ENCODE peak calls at places on chromosomes 16 and 17, in five cellular contexts. S is GM23248, G is transverse colon, J is left lung, U is MM.1S. E is an unnamed sample.

GRCh38 chr17:29388937-29389336 is 1.2 kb upstream of the TAOK1 start:
- DNase-seq in S (no peak), G (peak), J (no peak), U (no peak), E (peak)

GRCh38 chr17:82089723-82090548 is 8.1 kb downstream of the FASN start:
- DNase-seq in S (no peak), G (no peak), J (no peak), U (no peak), E (no peak)

GRCh38 chr16:53449816-53450517 is 15.7 kb downstream of the RBL2 start:
- DNase-seq in S (no peak), G (no peak), J (no peak), U (peak), E (no peak)

GRCh38 chr16:87854053-87854906 is 15.0 kb downstream of the SLC7A5 start:
- DNase-seq in S (no peak), G (peak), J (no peak), U (no peak), E (no peak)

GRCh38 chr17:70644093-70644492 is 474.8 kb downstream of the KCNJ2 start:
- DNase-seq in S (no peak), G (no peak), J (no peak), U (no peak), E (no peak)

GRCh38 chr17:61349350-61349749 is 50.3 kb upstream of the TBX2 start:
- DNase-seq in S (peak), G (no peak), J (no peak), U (no peak), E (no peak)

GRCh38 chr16:84883301-84883700 is 63.5 kb downstream of the CRISPLD2 start:
- DNase-seq in S (peak), G (no peak), J (no peak), U (no peak), E (no peak)

GRCh38 chr17:61284174-61284573 is 115.5 kb upstream of the TBX2 start:
- DNase-seq in S (peak), G (no peak), J (no peak), U (no peak), E (no peak)

GRCh38 chr16:67277999-67278772 is 1.1 kb upstream of the PLEKHG4 start:
- DNase-seq in S (peak), G (no peak), J (no peak), U (peak), E (peak)

GRCh38 chr16:66081967-66082366 is 284.5 kb upstream of the CDH5 start:
- DNase-seq in S (peak), G (no peak), J (peak), U (no peak), E (no peak)

GRCh38 chr16:54050281-54051210 is 236.0 kb downstream of the IRX3 start:
- DNase-seq in S (no peak), G (no peak), J (no peak), U (no peak), E (no peak)

GRCh38 chr17:68697850-68698313 is 96.7 kb upstream of the FAM20A start:
- DNase-seq in S (peak), G (peak), J (peak), U (no peak), E (no peak)

GRCh38 chr17:1398900-1399299 is 1.1 kb downstream of the YWHAE start:
- DNase-seq in S (peak), G (peak), J (no peak), U (peak), E (peak)

GRCh38 chr16:75065149-75065807 is 51.3 kb downstream of the LDHD start:
- DNase-seq in S (no peak), G (peak), J (no peak), U (no peak), E (peak)

GRCh38 chr17:29835438-29836351 is 94.3 kb downstream of the SSH2 start:
- DNase-seq in S (peak), G (peak), J (no peak), U (no peak), E (peak)

GRCh38 chr17:2610640-2611175 is 17.3 kb downstream of the PAFAH1B1 start:
- DNase-seq in S (no peak), G (no peak), J (no peak), U (no peak), E (no peak)

GRCh38 chr17:40062347-40063033 is at the start of gene THRA:
- DNase-seq in S (peak), G (peak), J (peak), U (peak), E (peak)

GRCh38 chr16:80008857-80009256 is 408.3 kb upstream of the MAF start:
- DNase-seq in S (no peak), G (no peak), J (no peak), U (no peak), E (no peak)

GRCh38 chr16:4891097-4891885 is 44.0 kb downstream of the UBN1 start:
- DNase-seq in S (no peak), G (no peak), J (no peak), U (no peak), E (no peak)

GRCh38 chr17:78173025-78173715 is 4.8 kb downstream of the SYNGR2 start:
- DNase-seq in S (no peak), G (peak), J (no peak), U (peak), E (peak)

GRCh38 chr16:56669005-56669839 is at the start of gene MT1H:
- DNase-seq in S (no peak), G (peak), J (no peak), U (no peak), E (peak)

DNA sequence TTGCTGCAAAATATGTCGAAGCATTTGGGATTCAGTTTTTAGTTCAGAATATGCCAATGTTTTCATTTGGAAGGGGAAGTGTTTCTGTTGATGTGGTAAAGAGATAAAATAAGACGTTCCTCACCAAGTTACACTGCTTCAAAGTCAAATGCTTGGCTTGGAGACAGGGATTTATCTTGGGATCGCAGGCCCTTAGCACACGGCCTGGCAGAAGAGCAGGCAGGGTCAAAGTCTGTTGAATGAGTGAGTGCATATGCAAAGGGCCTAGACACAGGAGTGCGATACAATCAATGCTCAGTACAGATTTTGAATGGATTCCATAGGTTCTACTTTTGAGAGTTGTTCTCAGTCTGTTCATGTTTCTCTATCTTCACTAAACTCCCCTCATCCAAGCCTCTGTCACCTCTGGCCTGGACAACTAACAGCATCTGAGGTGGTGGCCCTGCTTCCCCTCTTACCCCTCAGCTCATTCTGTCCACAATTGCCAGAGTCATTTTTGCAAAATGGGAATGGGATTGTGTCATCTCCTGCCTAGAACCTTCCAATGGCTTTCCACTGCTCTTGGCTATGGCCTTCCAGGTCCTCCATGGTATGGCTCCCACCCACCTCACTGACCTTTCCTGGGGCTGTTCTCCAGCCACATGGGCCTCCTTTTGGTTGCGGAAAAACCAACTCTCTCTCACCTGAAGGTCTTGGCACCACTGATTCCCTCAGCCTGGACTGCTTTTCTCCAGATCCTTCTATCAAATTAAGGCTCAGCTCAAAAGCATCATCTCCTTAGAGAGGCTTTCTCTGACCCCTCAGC is 3.2 kb downstream of the DEXI start:
- DNase-seq in S (no peak), G (no peak), J (peak), U (no peak), E (no peak)
- H3K4me3 ChIP-seq in S (peak), G (no peak), J (peak), U (no peak), E (no peak)

DNA sequence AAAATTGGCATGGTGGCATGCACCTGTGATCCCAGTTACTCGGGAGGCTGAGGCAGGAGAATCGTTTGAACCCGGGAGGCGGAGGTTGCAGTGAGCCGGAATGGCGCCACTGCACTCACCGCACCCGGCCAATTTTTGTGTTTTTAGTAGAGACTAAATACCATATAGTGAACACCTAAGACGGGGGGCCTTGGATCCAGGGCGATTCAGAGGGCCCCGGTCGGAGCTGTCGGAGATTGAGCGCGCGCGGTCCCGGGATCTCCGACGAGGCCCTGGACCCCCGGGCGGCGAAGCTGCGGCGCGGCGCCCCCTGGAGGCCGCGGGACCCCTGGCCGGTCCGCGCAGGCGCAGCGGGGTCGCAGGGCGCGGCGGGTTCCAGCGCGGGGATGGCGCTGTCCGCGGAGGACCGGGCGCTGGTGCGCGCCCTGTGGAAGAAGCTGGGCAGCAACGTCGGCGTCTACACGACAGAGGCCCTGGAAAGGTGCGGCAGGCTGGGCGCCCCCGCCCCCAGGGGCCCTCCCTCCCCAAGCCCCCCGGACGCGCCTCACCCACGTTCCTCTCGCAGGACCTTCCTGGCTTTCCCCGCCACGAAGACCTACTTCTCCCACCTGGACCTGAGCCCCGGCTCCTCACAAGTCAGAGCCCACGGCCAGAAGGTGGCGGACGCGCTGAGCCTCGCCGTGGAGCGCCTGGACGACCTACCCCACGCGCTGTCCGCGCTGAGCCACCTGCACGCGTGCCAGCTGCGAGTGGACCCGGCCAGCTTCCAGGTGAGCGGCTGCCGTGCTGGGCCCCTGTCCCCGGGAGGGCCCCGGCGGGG is at the start of gene HBQ1:
- DNase-seq in S (peak), G (no peak), J (no peak), U (no peak), E (no peak)
- H3K4me3 ChIP-seq in S (peak), G (no peak), J (peak), U (peak), E (peak)

GRCh38 chr17:71668807-71669206 is 452.0 kb upstream of the SOX9 start:
- DNase-seq in S (no peak), G (no peak), J (no peak), U (no peak), E (no peak)
- H3K4me3 ChIP-seq in S (no peak), G (no peak), J (no peak), U (no peak), E (no peak)

DNA sequence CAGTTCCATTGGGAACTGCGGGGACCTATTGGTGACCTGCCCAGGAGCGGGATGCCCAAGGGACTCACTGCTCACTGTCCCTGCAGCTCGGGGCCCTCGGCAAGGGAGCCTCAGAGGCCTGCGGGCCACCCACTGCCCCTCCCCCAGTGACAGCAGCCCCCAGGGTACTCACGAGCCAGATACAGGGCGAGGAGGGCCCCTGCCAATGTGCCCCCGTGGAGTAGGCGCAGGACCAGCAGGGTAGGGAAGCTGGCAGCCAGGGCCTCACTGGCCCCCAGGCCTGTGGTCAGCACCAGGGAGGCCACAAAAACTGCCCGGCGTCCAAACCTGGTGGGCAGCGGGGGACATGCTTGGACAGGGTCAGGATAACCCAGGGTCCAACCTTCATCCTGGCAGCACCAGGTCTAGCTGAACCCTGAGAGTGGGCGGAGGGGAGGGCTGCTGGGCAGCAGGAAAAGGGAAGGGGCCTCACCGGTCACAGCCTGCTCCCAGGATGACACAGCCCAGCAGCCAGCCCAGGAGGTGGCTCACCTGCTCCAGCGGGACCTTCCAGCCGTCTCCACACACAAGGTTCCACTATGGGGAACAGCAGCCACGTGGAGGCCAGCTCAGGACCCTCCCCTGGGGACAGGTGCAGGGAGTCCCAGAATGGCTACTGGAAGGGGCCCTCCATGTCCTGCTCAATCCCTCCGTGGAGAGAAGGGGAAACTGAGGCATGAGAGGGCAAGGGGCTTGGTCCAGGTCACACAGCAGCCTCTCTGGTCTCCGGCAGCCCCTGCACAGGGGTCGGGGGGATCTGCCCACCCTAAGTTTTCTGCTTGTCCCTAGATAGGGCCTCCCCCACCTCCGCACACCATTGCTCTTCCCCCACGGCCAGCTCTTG is 855 bp downstream of the SLC22A31 start:
- DNase-seq in S (no peak), G (no peak), J (no peak), U (no peak), E (no peak)
- H3K4me3 ChIP-seq in S (no peak), G (no peak), J (peak), U (no peak), E (no peak)

DNA sequence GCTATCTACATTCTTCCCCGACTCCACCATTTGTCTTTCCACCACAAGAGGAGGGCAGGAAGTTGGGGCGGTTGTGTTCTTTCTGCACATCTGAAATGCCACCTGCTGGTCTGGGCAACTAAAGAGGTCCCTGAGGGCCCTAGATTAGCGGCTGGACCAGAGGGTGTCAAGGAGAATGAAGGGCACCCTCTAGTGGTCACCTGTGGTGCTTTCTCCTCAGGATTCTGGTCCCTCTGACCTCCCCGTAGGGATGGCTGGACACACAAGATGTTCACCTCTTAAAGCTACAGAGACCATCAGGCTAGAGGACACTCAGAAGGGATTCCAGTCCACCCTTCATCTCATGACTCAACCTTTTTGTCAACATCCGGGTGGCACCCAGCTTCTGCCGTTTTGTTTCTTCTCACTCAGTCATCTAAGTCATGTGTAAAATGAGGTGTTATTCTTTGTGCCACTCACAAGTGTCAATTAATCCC is 2.9 kb upstream of the SCIMP start:
- DNase-seq in S (peak), G (peak), J (peak), U (peak), E (peak)
- H3K4me3 ChIP-seq in S (no peak), G (no peak), J (no peak), U (no peak), E (no peak)

DNA sequence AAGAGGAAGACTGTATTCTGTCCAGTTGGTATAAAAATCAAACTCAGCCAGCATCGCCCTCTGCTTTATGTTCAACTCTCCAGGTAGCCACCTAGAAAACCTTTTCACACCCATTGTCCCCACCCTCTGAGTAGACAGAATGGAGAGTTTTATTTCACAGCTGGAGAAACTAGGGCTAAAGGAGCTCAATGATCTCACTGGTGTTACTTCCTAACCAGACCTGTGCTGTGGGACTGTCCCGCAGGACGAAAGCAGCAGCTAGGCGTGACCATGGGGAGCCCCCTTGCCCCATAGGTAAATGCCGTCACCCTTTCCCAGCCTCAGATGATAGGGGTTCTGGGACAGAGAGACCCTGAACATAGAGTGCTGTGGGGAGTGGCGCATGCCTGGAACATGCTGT is 67.7 kb downstream of the CYLD start:
- DNase-seq in S (no peak), G (no peak), J (no peak), U (no peak), E (no peak)
- H3K4me3 ChIP-seq in S (no peak), G (no peak), J (no peak), U (no peak), E (no peak)

DNA sequence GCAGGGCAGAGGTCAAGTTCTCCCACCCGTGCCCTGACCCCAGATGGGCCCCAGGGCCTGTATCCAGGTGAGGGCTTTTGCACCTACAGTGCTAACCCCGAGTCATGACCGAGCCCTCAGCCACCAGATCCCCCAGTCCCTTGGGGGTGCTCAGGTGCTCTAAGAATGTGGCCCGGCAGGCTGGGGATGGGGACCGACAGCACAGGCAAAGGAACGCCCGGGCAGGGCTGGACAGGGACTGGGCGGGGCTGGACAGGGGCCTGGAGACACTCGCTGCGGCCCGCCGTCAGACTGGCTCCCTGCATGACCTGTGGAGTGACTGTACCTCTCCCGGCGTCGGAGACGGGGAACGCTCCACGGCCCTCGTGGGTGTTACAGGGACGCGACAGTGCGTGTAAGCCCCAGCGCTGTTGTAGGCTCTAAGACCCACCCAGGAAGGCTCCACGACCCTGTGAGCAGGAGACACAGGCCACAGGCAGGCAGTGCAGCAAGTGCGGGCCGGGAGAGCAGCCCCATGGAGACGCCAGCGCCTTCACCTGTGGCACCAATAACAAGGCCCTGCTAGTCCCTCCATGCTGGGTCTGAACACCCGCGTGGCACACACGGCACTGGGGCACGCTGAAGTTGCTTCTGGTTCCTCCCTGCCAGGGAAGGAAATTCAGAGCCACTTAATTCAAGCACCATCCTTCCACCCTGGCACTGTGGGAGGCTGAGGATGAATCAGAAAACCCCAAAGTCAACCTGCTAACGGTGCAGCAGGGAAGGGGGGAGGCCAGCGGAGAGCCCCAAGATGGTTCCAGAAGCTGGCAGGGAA is 38.7 kb downstream of the CBFA2T3 start:
- DNase-seq in S (no peak), G (no peak), J (no peak), U (no peak), E (no peak)
- H3K4me3 ChIP-seq in S (no peak), G (no peak), J (peak), U (no peak), E (no peak)

E was measured in colonic mucosa.